ENCODE peak calls at places on chromosomes 3 and 15, in seven cellular contexts. W, H, A, B, L, T and F are unnamed samples.

GRCh38 chr3:186493507-186493906 is 50.7 kb downstream of the CRYGS start:
- DNase-seq in W (no peak), T (no peak), L (no peak), B (no peak), H (peak), A (no peak), F (no peak)

GRCh38 chr3:126524429-126524988 is 554 bp downstream of the CHST13 start:
- DNase-seq in B (peak), L (no peak), H (no peak), A (no peak), W (no peak), T (no peak), F (no peak)

GRCh38 chr3:127410678-127411077 is 122.8 kb upstream of the PRR20G start:
- DNase-seq in L (no peak), B (no peak), W (no peak), A (no peak), T (no peak), H (no peak), F (no peak)

GRCh38 chr3:5948081-5948480 is 760.6 kb downstream of the EDEM1 start:
- DNase-seq in T (no peak), H (no peak), L (no peak), A (no peak), B (no peak), W (no peak), F (no peak)

GRCh38 chr3:124034016-124034808 is 42.3 kb upstream of the ROPN1 start:
- DNase-seq in W (peak), A (no peak), T (peak), H (peak), L (no peak), B (peak), F (no peak)

GRCh38 chr3:35780800-35781199 is 141.5 kb downstream of the ARPP21 start:
- DNase-seq in B (no peak), W (no peak), L (no peak), T (no peak), A (no peak), H (no peak), F (no peak)

GRCh38 chr3:108218811-108219210 is 3.4 kb downstream of the IFT57 start:
- DNase-seq in L (no peak), A (no peak), T (no peak), H (peak), B (no peak), W (no peak), F (no peak)

GRCh38 chr15:31025996-31026395 is 34.6 kb upstream of the MTMR10 start:
- DNase-seq in L (no peak), A (no peak), W (no peak), B (no peak), H (no peak), T (no peak), F (no peak)

GRCh38 chr15:90174140-90174891 is 26.8 kb upstream of the SEMA4B start:
- DNase-seq in A (peak), L (peak), W (no peak), T (no peak), B (peak), H (peak), F (no peak)

GRCh38 chr15:92394327-92395175 is 870 bp downstream of the ST8SIA2 start:
- DNase-seq in H (peak), T (peak), W (no peak), L (no peak), A (no peak), B (no peak), F (no peak)

GRCh38 chr3:63450023-63450422 is 171.9 kb downstream of the SYNPR start:
- DNase-seq in B (no peak), L (no peak), A (no peak), H (no peak), W (peak), T (no peak), F (no peak)

GRCh38 chr3:59937206-59937605 is 887.4 kb upstream of the CFAP20DC start:
- DNase-seq in B (no peak), L (no peak), W (no peak), T (no peak), A (no peak), H (no peak), F (no peak)

DNA sequence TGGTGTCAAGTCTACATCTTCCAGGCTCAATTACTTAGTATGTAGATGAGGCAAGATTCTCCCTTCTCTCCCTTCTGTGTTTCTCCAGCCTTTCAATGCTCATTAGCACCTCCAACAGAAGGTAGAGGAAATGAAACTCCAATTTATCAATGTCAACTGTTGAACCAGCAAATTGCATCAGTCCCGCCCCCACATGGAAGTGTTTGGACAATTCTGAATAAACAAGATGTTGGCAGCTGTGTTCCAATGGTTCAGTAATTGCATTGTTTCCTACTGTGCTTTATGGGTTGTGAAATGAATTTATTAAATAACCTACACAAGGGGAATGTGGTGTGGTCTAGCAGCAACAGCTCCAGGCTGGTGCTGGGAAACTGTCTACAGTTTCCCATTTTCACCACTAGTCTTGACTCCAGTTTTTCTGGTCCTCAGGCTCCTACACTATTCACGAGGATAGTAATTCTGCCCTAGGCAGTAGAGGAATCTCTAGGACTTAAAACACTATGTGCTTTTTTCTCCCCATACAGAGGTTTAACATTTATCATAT is 91.9 kb downstream of the MB21D2 start:
- DNase-seq in H (no peak), B (no peak), L (no peak), A (peak), W (peak), T (no peak), F (peak)
- TF ChIP-seq CTCF in H (no peak), B (no peak), L (no peak), A (no peak), W (peak), T (no peak), F (peak)

GRCh38 chr15:63329567-63330350 is 51.9 kb downstream of the CA12 start:
- DNase-seq in L (no peak), W (no peak), A (no peak), T (no peak), B (no peak), H (peak), F (no peak)

GRCh38 chr15:63334821-63335220 is 46.8 kb downstream of the CA12 start:
- DNase-seq in B (no peak), W (no peak), H (no peak), T (no peak), A (no peak), L (no peak), F (no peak)

GRCh38 chr15:63335543-63336240 is 46.0 kb downstream of the CA12 start:
- DNase-seq in B (no peak), W (no peak), H (no peak), T (no peak), L (no peak), A (no peak), F (no peak)

GRCh38 chr15:63331456-63331855 is 50.2 kb downstream of the CA12 start:
- DNase-seq in L (no peak), B (no peak), A (no peak), T (no peak), W (peak), H (peak), F (no peak)

GRCh38 chr15:63332367-63333078 is 49.1 kb downstream of the CA12 start:
- DNase-seq in H (peak), T (no peak), A (no peak), W (peak), B (no peak), L (no peak), F (no peak)
- TF ChIP-seq CTCF in H (no peak), T (no peak), A (no peak), W (no peak), B (no peak), L (no peak), F (no peak)

DNA sequence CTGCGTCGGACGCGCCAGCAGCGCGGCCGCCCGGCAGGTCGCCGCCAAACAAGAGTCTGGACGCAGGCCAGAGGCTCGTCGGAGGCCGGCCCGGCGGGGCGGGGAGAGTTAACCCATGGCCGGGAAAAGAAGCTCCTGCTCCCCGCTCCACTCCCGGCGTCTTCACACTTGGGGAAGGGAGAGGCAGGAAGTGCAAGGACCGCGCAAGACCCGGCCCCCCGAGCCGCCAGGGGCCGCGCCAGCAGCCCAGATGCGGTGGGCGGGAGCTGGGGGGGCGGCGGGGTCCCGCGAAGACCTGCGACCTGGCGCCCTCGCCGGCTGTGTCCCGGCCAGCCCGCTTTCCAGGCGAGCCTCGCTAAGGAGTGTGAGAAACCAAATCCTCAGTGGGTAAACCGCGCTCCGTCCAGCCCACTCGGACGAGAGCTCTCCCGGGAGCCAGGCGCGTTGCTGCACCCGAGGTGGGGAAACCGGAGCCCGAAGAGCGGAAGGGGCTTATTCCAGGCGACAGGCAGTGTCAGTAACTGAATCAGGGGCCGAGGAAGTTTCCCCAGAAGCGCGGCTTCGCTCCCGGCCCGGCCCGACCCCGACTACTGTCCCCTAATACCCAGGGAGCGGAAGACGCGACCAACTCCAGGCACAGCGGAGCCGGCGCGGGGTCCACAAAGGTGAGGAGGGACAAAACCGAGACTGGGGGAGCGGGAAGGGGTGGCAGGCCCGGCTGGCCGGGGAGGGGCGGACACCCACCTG is 714 bp downstream of the ADAMTS7 start:
- DNase-seq in B (peak), W (peak), H (peak), A (no peak), T (peak), L (no peak), F (no peak)
- TF ChIP-seq CTCF in B (no peak), W (no peak), H (no peak), A (no peak), T (no peak), L (no peak), F (no peak)

GRCh38 chr3:94162700-94163099 is 99.8 kb downstream of the NSUN3 start:
- DNase-seq in B (no peak), L (no peak), T (no peak), A (no peak), W (peak), H (peak), F (peak)

GRCh38 chr3:94159062-94159726 is 96.3 kb downstream of the NSUN3 start:
- DNase-seq in L (no peak), A (no peak), H (peak), W (peak), B (no peak), T (no peak), F (no peak)

GRCh38 chr3:94158461-94158860 is 95.6 kb downstream of the NSUN3 start:
- DNase-seq in L (no peak), H (peak), W (no peak), B (no peak), T (no peak), A (no peak), F (no peak)
- TF ChIP-seq CTCF in L (no peak), H (no peak), W (no peak), B (no peak), T (no peak), A (no peak), F (no peak)

GRCh38 chr15:88701561-88702095 is 62.8 kb downstream of the ISG20 start:
- DNase-seq in B (no peak), W (peak), L (no peak), A (no peak), H (no peak), T (no peak), F (peak)
- TF ChIP-seq CTCF in B (no peak), W (peak), L (no peak), A (no peak), H (peak), T (no peak), F (peak)

GRCh38 chr3:172717493-172718088 is 6.7 kb upstream of the NCEH1 start:
- DNase-seq in A (no peak), B (no peak), H (no peak), W (no peak), T (no peak), L (no peak), F (peak)
- TF ChIP-seq CTCF in A (no peak), B (no peak), H (peak), W (peak), T (no peak), L (peak), F (peak)

GRCh38 chr3:12875857-12876451 is 34.6 kb upstream of the RPL32 start:
- DNase-seq in T (peak), H (no peak), L (no peak), W (no peak), B (peak), A (no peak), F (peak)
- TF ChIP-seq CTCF in T (no peak), H (peak), L (no peak), W (no peak), B (no peak), A (no peak), F (peak)

DNA sequence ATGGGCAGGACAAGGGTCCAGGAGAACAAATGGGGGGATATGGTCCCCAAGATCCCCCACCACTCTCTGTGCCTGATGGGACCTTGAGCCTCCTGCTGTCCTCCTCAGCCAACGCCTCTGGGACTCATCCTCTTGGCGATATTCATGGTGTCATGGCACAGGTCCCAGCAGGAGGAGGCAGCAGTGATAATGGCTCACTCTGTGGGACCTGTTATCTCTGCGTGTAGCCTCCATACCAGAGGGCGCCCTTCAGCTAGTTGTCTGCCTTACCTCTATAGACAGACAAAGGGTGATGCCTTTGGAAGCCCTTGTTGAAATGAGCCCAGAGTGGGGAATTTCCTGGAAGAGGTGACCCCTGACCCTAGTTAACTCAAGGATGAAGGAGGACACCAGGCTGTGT is 7.4 kb downstream of the ZBTB47 start:
- DNase-seq in B (no peak), A (no peak), L (no peak), W (peak), T (no peak), H (no peak), F (peak)
- TF ChIP-seq CTCF in B (no peak), A (no peak), L (no peak), W (peak), T (no peak), H (no peak), F (no peak)

GRCh38 chr3:27184261-27184660 is 184.9 kb downstream of the NEK10 start:
- DNase-seq in T (no peak), W (no peak), L (no peak), H (no peak), A (no peak), B (no peak), F (no peak)

GRCh38 chr3:27186013-27186412 is 183.2 kb downstream of the NEK10 start:
- DNase-seq in T (no peak), W (no peak), B (no peak), L (no peak), H (no peak), A (no peak), F (no peak)

GRCh38 chr3:27185231-27185989 is 183.8 kb downstream of the NEK10 start:
- DNase-seq in T (no peak), A (no peak), W (no peak), H (no peak), B (no peak), L (no peak), F (no peak)
- TF ChIP-seq CTCF in T (no peak), A (no peak), W (no peak), H (no peak), B (no peak), L (no peak), F (no peak)

DNA sequence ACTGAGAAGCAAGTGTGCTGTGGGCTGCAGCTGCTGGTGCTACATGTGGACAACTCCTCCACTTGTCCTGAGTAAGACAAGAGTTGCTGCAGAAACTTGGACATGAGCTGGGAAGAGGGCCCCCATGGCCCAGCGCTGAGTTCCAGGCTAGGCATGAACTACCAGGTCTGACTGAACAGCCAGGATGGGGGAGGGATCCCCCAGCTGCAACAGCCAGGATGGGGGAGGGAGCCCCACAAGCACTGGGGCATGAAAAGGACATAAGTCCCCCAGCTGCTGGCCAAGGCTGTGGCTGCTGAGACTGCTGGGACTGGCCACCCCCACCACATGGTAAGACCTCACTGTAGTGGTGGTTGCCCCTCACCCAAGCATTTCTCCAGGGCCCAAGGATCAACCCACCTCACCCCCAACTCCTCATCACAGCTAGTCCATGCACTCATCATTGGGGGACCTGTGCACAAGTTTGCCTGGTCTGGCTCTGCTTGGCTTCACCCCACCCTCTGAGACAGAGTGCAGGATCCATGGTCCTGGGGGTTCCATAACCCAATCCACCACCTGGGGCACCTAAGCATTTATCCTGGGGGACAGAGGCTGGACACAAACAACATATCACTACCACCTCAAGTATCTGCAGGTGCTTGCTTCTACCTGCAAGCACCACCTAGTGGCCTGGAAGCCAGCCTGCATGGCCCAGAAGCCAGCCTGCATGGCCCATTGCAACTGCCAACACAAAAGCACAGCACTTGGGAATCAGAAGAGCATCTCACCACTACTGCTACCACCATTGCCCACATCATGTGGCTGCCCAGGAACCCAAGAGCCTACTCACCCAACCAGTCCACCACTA is 84.5 kb upstream of the STT3B start:
- DNase-seq in T (no peak), W (peak), A (no peak), B (peak), L (no peak), H (peak), F (peak)
- TF ChIP-seq CTCF in T (no peak), W (peak), A (no peak), B (peak), L (no peak), H (peak), F (peak)